ENCODE peak calls at places on chromosome 21, in eight cellular contexts. T is SK-N-SH, W is HCT116, P is IMR-90, X is A549, G is GM12878, K is K562, Y is HepG2. R is an unnamed sample.

GRCh38 chr21:27275294-27275927 is 308.5 kb upstream of the ADAMTS5 start:
- DNase-seq in T (peak), W (no peak), P (peak), X (no peak), G (no peak), K (no peak), Y (no peak), R (no peak)

GRCh38 chr21:17780539-17780938 is 38.6 kb downstream of the C21orf91 start:
- DNase-seq in T (no peak), W (no peak), P (no peak), X (no peak), G (peak), K (no peak), Y (no peak), R (no peak)

GRCh38 chr21:31475223-31475622 is 131.2 kb upstream of the TIAM1 start:
- DNase-seq in T (no peak), W (no peak), P (no peak), X (no peak), G (no peak), K (no peak), Y (no peak), R (no peak)

GRCh38 chr21:29342394-29342957 is 43.8 kb downstream of the BACH1 start:
- DNase-seq in T (peak), W (no peak), P (peak), X (peak), G (peak), K (no peak), Y (no peak), R (no peak)

GRCh38 chr21:33541105-33541711 is 709 bp downstream of the GART start:
- DNase-seq in T (no peak), W (no peak), P (peak), X (no peak), G (peak), K (no peak), Y (peak), R (no peak)

GRCh38 chr21:31201548-31201947 is 142.5 kb downstream of the TIAM1 start:
- DNase-seq in T (no peak), W (no peak), P (peak), X (no peak), G (peak), K (no peak), Y (no peak), R (no peak)

GRCh38 chr21:37139154-37139553 is 66.1 kb downstream of the TTC3 start:
- DNase-seq in T (no peak), W (no peak), P (no peak), X (no peak), G (no peak), K (no peak), Y (no peak), R (no peak)

GRCh38 chr21:45766501-45766900 is 123.0 kb downstream of the PCBP3 start:
- DNase-seq in T (peak), W (no peak), P (no peak), X (no peak), G (no peak), K (no peak), Y (no peak), R (no peak)

GRCh38 chr21:18294100-18294499 is 49.5 kb downstream of the CHODL start:
- DNase-seq in T (no peak), W (no peak), P (no peak), X (no peak), G (no peak), K (no peak), Y (no peak), R (no peak)

GRCh38 chr21:37742532-37742931 is 173.7 kb downstream of the KCNJ6 start:
- DNase-seq in T (no peak), W (no peak), P (peak), X (no peak), G (no peak), K (no peak), Y (no peak), R (no peak)

GRCh38 chr21:15788847-15789548 is 59.2 kb downstream of the USP25 start:
- DNase-seq in T (no peak), W (no peak), P (peak), X (no peak), G (no peak), K (no peak), Y (no peak), R (no peak)

GRCh38 chr21:41185802-41186201 is 17.8 kb downstream of the BACE2 start:
- DNase-seq in T (no peak), W (no peak), P (no peak), X (no peak), G (no peak), K (no peak), Y (no peak), R (no peak)
- TF ChIP-seq RAD21 in T (no peak), W (no peak), P (no peak), X (no peak), G (no peak), K (no peak), Y (no peak), R (no peak)

GRCh38 chr21:35238119-35238518 is 189.0 kb upstream of the RUNX1 start:
- DNase-seq in T (no peak), W (no peak), P (no peak), X (no peak), G (no peak), K (no peak), Y (no peak), R (no peak)
- TF ChIP-seq RAD21 in T (no peak), W (no peak), P (no peak), X (no peak), G (no peak), K (no peak), Y (no peak), R (no peak)

DNA sequence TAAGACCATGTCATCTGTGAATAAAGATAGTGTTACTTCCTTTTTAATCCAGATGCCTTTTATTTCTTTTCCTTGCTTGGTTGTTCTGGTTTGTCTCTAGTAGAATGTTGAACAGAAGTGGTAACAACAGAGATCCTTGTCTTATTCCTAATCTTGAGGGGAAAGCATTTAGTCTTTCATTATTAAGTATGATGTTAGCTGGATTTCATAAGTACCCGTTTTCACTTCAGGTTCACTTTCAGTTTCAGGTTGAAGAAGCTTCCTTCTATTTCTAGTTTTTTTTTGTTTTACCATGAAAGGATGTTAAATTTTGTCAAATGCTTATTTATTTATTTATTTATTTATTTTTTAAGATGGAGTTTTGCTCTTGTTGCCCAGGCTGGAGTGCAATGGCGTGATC is 22.3 kb upstream of the AGPAT3 start:
- DNase-seq in T (no peak), W (no peak), P (no peak), X (no peak), G (no peak), K (no peak), Y (no peak), R (no peak)
- TF ChIP-seq RAD21 in T (no peak), W (no peak), P (no peak), X (no peak), G (no peak), K (no peak), Y (no peak), R (no peak)

GRCh38 chr21:38751379-38752050 is 54.2 kb upstream of the ETS2 start:
- DNase-seq in T (no peak), W (no peak), P (no peak), X (no peak), G (no peak), K (no peak), Y (no peak), R (no peak)
- TF ChIP-seq RAD21 in T (no peak), W (no peak), P (no peak), X (no peak), G (no peak), K (no peak), Y (no peak), R (no peak)

GRCh38 chr21:40049031-40049958 is 182.1 kb downstream of the PCP4 start:
- DNase-seq in T (no peak), W (no peak), P (peak), X (no peak), G (no peak), K (no peak), Y (no peak), R (no peak)
- TF ChIP-seq RAD21 in T (no peak), W (no peak), P (no peak), X (no peak), G (no peak), K (no peak), Y (no peak), R (no peak)

DNA sequence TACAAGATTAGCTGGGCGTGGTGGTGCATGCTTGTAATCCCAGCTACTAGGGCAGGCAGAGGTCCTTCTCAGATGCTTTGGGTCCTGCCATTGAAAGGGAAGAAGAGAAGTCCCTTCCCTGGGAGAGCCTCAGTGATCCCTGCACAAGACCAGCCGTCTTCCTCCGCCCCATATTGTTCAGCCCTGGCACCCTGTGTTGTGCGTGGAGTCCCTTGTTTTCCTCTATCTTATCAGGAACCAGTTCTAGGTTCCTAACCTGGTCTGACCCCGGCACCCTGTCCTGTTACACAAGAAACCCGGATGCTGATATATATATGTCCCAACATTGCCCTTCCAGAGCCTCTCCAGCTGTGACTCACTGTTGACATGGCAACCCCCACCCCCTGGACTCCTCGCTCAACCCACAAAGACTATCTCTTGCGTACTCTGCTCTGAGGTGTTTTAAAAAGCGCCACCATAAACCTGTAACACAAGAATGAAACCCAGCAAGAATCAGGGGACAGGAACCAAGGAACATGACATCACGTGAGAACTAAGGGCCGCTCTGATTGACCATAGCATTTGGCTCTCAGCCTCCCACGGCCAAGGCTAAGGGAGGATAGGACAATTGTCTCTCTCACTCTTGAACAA is 4.8 kb downstream of the MX2 start:
- DNase-seq in T (no peak), W (no peak), P (peak), X (peak), G (peak), K (peak), Y (peak), R (no peak)
- TF ChIP-seq RAD21 in T (no peak), W (no peak), P (no peak), X (no peak), G (no peak), K (no peak), Y (no peak), R (no peak)

GRCh38 chr21:25961042-25961441 is 209.5 kb downstream of the APP start:
- DNase-seq in T (no peak), W (no peak), P (no peak), X (no peak), G (no peak), K (no peak), Y (no peak), R (peak)
- TF ChIP-seq RAD21 in T (no peak), W (no peak), P (no peak), X (no peak), G (no peak), K (no peak), Y (no peak), R (no peak)